ENCODE peak calls at places on chromosomes 4 and X, in four cellular contexts. B is activated effector memory CD4-positive, alpha-beta T cell treated with Interleukin-2 at 50 U/mL for 16 hours; S is D341Med; Q is amygdala. C is an unnamed sample.

GRCh38 chr4:29085748-29086147 is 1634.4 kb upstream of the PCDH7 start:
- DNase-seq in Q (no peak), S (no peak), B (no peak), C (no peak)

GRCh38 chr4:146302833-146303232 is 88.5 kb downstream of the REELD1 start:
- DNase-seq in S (no peak), Q (no peak), B (no peak), C (no peak)

GRCh38 chr4:71932941-71933340 is 98.9 kb upstream of the NPFFR2 start:
- DNase-seq in Q (no peak), B (no peak), S (no peak), C (no peak)

GRCh38 chrX:101450951-101451350 is 34.3 kb upstream of the ARMCX4 start:
- DNase-seq in Q (no peak), B (no peak), S (no peak), C (no peak)

GRCh38 chr4:2364654-2365053 is 53.8 kb downstream of the ZFYVE28 start:
- DNase-seq in B (peak; percentile 38), Q (no peak), S (peak; percentile 25), C (peak; percentile 49)

GRCh38 chr4:3186609-3187008 is 62.4 kb upstream of the MSANTD1 start:
- DNase-seq in B (no peak), S (no peak), Q (no peak), C (no peak)

GRCh38 chrX:136237074-136237473 is 14.1 kb downstream of the MAP7D3 start:
- DNase-seq in B (no peak), Q (no peak), S (no peak), C (no peak)

GRCh38 chr4:71663780-71664179 is 120.1 kb downstream of the GC start:
- DNase-seq in Q (no peak), S (no peak), B (no peak), C (no peak)

GRCh38 chr4:5455003-5455585 is 253.3 kb downstream of the EVC2 start:
- DNase-seq in Q (no peak), S (no peak), B (no peak), C (no peak)

GRCh38 chrX:10729000-10729399 is 108.6 kb upstream of the MID1 start:
- DNase-seq in B (no peak), Q (no peak), S (no peak), C (no peak)

GRCh38 chr4:185256444-185256843 is 47.0 kb downstream of the SNX25 start:
- DNase-seq in S (no peak), Q (no peak), B (no peak), C (no peak)

GRCh38 chr4:122010610-122011009 is 58.8 kb upstream of the TRPC3 start:
- DNase-seq in S (no peak), Q (no peak), B (no peak), C (no peak)

GRCh38 chrX:123626962-123627361 is 105.9 kb downstream of the THOC2 start:
- DNase-seq in S (no peak), B (no peak), Q (no peak), C (no peak)

GRCh38 chrX:154355094-154355775 is 19.2 kb downstream of the FLNA start:
- DNase-seq in B (no peak), Q (no peak), S (no peak), C (no peak)

GRCh38 chr4:4460759-4461158 is 73.9 kb downstream of the NSG1 start:
- DNase-seq in Q (no peak), S (no peak), B (no peak), C (no peak)

GRCh38 chr4:185127021-185127925 is 15.8 kb upstream of the SLC25A4 start:
- DNase-seq in S (no peak), Q (no peak), B (no peak), C (peak; percentile 13)

GRCh38 chr4:1347410-1347864 is 429 bp downstream of the UVSSA start:
- DNase-seq in S (peak; percentile 85), B (peak; percentile 29), Q (no peak), C (peak; percentile 35)

GRCh38 chr4:165331316-165331715 is 3.8 kb downstream of the MSMO1 start:
- DNase-seq in Q (no peak), B (no peak), S (no peak), C (no peak)

GRCh38 chrX:7941390-7942042 is 14.3 kb upstream of the PNPLA4 start:
- DNase-seq in S (peak; percentile 12), Q (no peak), B (no peak), C (no peak)

GRCh38 chr4:68228568-68228967 is 16.9 kb downstream of the TMPRSS11B start:
- DNase-seq in Q (no peak), B (no peak), S (no peak), C (no peak)

GRCh38 chr4:83993774-83994173 is 457.9 kb downstream of the GPAT3 start:
- DNase-seq in S (no peak), Q (no peak), B (no peak), C (no peak)

GRCh38 chr4:98260579-98261290 is 449 bp upstream of the RAP1GDS1 start:
- DNase-seq in B (peak; percentile 87), S (peak; percentile 79), Q (peak; percentile 48), C (no peak)

GRCh38 chrX:70089575-70090297 is 27.5 kb downstream of the OTUD6A start:
- DNase-seq in B (no peak), Q (no peak), S (no peak), C (no peak)

GRCh38 chr4:6986067-6986780 is 56.9 kb upstream of the TADA2B start:
- DNase-seq in S (no peak), B (no peak), Q (no peak), C (no peak)

GRCh38 chr4:16168144-16168543 is 58.1 kb downstream of the TAPT1 start:
- DNase-seq in Q (no peak), S (no peak), B (no peak), C (no peak)

GRCh38 chr4:89994176-89994873 is 99.7 kb downstream of the MMRN1 start:
- DNase-seq in Q (no peak), S (no peak), B (no peak), C (no peak)

GRCh38 chrX:39602226-39602625 is 495.5 kb downstream of the BCOR start:
- DNase-seq in Q (no peak), S (peak; percentile 32), B (no peak), C (no peak)

GRCh38 chr4:26787461-26788340 is 72.9 kb upstream of the STIM2 start:
- DNase-seq in S (peak; percentile 81), B (no peak), Q (no peak), C (no peak)

GRCh38 chr4:184575306-184575705 is 73.9 kb downstream of the CASP3 start:
- DNase-seq in Q (no peak), B (no peak), S (no peak), C (no peak)

GRCh38 chr4:121696140-121696640 is 590 bp downstream of the ANXA5 start:
- DNase-seq in Q (no peak), S (no peak), B (peak; percentile 35), C (peak; percentile 32)

GRCh38 chrX:16986169-16986568 is 39.7 kb downstream of the REPS2 start:
- DNase-seq in B (no peak), Q (no peak), S (no peak), C (no peak)

GRCh38 chr4:48603366-48604003 is 113.4 kb downstream of the ZAR1 start:
- DNase-seq in S (no peak), Q (no peak), B (no peak), C (no peak)

GRCh38 chr4:138749303-138749702 is 266.3 kb upstream of the NOCT start:
- DNase-seq in B (no peak), Q (no peak), S (no peak), C (no peak)

GRCh38 chr4:73034896-73035295 is 34.6 kb downstream of the COX18 start:
- DNase-seq in S (no peak), Q (no peak), B (no peak), C (no peak)

GRCh38 chrX:152480269-152481212 is 29.4 kb upstream of the GABRA3 start:
- DNase-seq in Q (no peak), S (no peak), B (no peak), C (no peak)

GRCh38 chr4:185573651-185574199 is 38.4 kb upstream of the PDLIM3 start:
- DNase-seq in Q (no peak), S (peak; percentile 67), B (no peak), C (no peak)

GRCh38 chrX:13151806-13152510 is 107.5 kb upstream of the FAM9C start:
- DNase-seq in B (no peak), Q (no peak), S (no peak), C (peak; percentile 34)

GRCh38 chr4:152983221-152983620 is 47.1 kb downstream of the FHDC1 start:
- DNase-seq in B (no peak), S (no peak), Q (no peak), C (no peak)

C was measured in T-helper 17 cell.